ENCODE peak calls at places on chromosome 15, in eight cellular contexts. S is A549, Z is thoracic aorta, N is uterus, F is Caco-2, A is GM23338, I is cardiac muscle cell, D is choroid plexus epithelial cell. V is an unnamed sample.

GRCh38 chr15:70762469-70763119 is 764 bp downstream of the UACA start:
- DNase-seq in F (peak; percentile 58), S (peak; percentile 61), A (peak; percentile 53), Z (no peak), I (peak; percentile 70), D (peak; percentile 86), N (peak; percentile 40), V (peak; percentile 80)

GRCh38 chr15:74889390-74889881 is 406 bp upstream of the MPI start:
- DNase-seq in A (peak; percentile 69), I (peak; percentile 54), D (peak; percentile 42), N (no peak), S (no peak), F (peak; percentile 23), Z (no peak), V (peak; percentile 33)

GRCh38 chr15:66674756-66675155 is 27.3 kb upstream of the SMAD6 start:
- DNase-seq in I (no peak), N (no peak), Z (no peak), S (no peak), A (no peak), D (no peak), F (no peak), V (no peak)

GRCh38 chr15:73375755-73376305 is 7.1 kb upstream of the HCN4 start:
- DNase-seq in Z (no peak), F (no peak), S (no peak), D (no peak), A (no peak), I (no peak), N (no peak), V (no peak)

GRCh38 chr15:34367128-34368081 is at the start of gene LPCAT4:
- DNase-seq in F (peak; percentile 88), N (peak; percentile 83), D (peak; percentile 91), A (peak; percentile 89), S (peak; percentile 96), Z (peak; percentile 64), I (peak; percentile 90), V (peak; percentile 78)

GRCh38 chr15:35309886-35310285 is 224.8 kb upstream of the NANOGP8 start:
- DNase-seq in F (no peak), Z (no peak), S (no peak), A (no peak), N (no peak), I (no peak), D (no peak), V (peak; percentile 77)

GRCh38 chr15:91126080-91126479 is 26.0 kb downstream of the SV2B start:
- DNase-seq in A (no peak), N (no peak), S (no peak), F (no peak), D (no peak), Z (no peak), I (no peak), V (no peak)

GRCh38 chr15:59833366-59833765 is 144.2 kb upstream of the BNIP2 start:
- DNase-seq in D (no peak), Z (no peak), S (no peak), A (no peak), F (no peak), N (no peak), I (no peak), V (no peak)

GRCh38 chr15:48896775-48897143 is 18.8 kb downstream of the EID1 start:
- DNase-seq in I (peak; percentile 9), N (no peak), D (peak; percentile 34), Z (no peak), F (no peak), S (no peak), A (no peak), V (no peak)

GRCh38 chr15:59434481-59434880 is 3.5 kb upstream of the FAM81A start:
- DNase-seq in I (no peak), D (no peak), Z (no peak), A (no peak), F (no peak), S (no peak), N (no peak), V (no peak)

GRCh38 chr15:68389936-68390790 is 41.8 kb downstream of the ITGA11 start:
- DNase-seq in S (no peak), D (peak; percentile 77), N (peak; percentile 23), I (peak; percentile 80), F (no peak), Z (no peak), A (no peak), V (peak; percentile 63)

GRCh38 chr15:70582143-70582945 is 181.0 kb downstream of the UACA start:
- DNase-seq in I (peak; percentile 42), N (no peak), Z (no peak), D (peak; percentile 79), F (no peak), A (no peak), S (no peak), V (peak; percentile 71)

GRCh38 chr15:81281176-81281735 is 42.7 kb downstream of the STARD5 start:
- DNase-seq in I (no peak), S (no peak), F (no peak), A (no peak), D (no peak), N (no peak), Z (no peak), V (no peak)

GRCh38 chr15:77126516-77126915 is 55.6 kb upstream of the TSPAN3 start:
- DNase-seq in Z (no peak), D (no peak), S (no peak), F (no peak), I (no peak), N (no peak), A (no peak), V (no peak)

GRCh38 chr15:40843183-40843884 is 514 bp upstream of the SPINT1 start:
- DNase-seq in F (no peak), I (no peak), D (no peak), S (no peak), N (no peak), Z (no peak), A (peak; percentile 17), V (no peak)
- H3K4me3 ChIP-seq in F (peak overlapping the region; percentile 85), I (peak overlapping the region; percentile 39), D (peak overlapping the region; percentile 54), S (peak overlapping the region; percentile 54), N (no peak overlapping the region), Z (peak overlapping the region; percentile 71), A (peak overlapping the region; percentile 97), V (no peak overlapping the region)

DNA sequence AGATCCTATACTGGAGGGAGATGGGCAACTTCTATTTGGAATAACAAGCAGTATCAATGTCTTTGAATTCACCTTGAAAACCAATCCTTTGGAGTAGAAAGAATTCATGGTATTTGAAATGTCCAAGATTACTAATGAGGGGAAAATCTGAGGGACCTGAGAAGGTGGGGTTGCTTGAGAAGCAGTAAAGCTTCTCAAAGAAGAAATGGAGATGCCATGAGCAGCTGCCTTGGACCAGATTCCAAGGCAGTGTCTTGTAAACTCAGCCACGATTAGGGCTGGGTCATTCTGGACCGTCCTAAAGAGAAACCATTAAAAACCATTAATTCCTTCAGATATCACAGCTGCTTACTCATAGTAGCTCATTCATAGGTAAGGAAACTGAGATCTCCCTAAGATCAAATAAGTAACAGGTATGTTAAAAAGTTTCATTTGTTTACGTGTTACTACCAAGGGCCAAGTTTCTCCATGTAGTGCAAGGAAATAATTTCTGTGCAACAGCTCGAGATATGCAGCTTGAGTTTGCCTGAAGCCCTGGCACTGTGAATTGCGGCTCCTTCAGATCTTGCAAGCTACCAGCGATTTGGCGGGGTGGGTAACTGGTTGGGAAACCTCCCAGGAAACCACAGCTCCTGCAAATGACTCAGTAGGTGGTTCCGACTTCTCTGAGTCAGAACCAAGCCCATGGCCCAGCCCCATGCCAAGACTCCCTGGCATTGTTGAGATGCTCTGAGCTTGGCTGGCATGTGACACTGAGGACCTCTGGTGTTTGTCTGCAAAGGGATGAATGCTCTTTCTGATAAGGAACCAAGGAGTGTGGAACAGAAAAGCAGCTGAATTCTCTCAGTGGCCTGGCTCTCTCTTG is 296.8 kb downstream of the RORA start:
- DNase-seq in Z (peak; percentile 42), I (peak; percentile 73), N (no peak), F (no peak), D (peak; percentile 45), A (peak; percentile 24), S (peak; percentile 58), V (peak; percentile 72)
- TF ChIP-seq CTCF in Z (no peak), I (peak; percentile 15), N (no peak), F (no peak), D (no peak), A (peak; percentile 64), S (peak; percentile 22), V (no peak)

GRCh38 chr15:62400778-62401177 is 235.7 kb upstream of the C2CD4B start:
- DNase-seq in Z (no peak), I (no peak), N (no peak), D (no peak), A (no peak), F (no peak), S (no peak), V (no peak)
- H3K4me3 ChIP-seq in Z (no peak overlapping the region), I (no peak overlapping the region), N (no peak overlapping the region), D (no peak overlapping the region), A (no peak overlapping the region), F (no peak overlapping the region), S (no peak overlapping the region), V (no peak overlapping the region)

GRCh38 chr15:52731732-52732470 is 52.7 kb upstream of the ATOSA start:
- DNase-seq in I (no peak), D (no peak), A (no peak), Z (no peak), N (no peak), S (no peak), F (no peak), V (no peak)

GRCh38 chr15:52730594-52730993 is 51.4 kb upstream of the ATOSA start:
- DNase-seq in S (no peak), Z (no peak), N (no peak), A (no peak), I (no peak), F (no peak), D (no peak), V (no peak)

GRCh38 chr15:52731004-52731403 is 51.8 kb upstream of the ATOSA start:
- DNase-seq in D (no peak), F (no peak), A (no peak), Z (no peak), I (no peak), N (no peak), S (no peak), V (no peak)

GRCh38 chr15:52728899-52729298 is 49.7 kb upstream of the ATOSA start:
- DNase-seq in A (no peak), D (peak; percentile 63), Z (no peak), N (no peak), I (peak; percentile 24), F (no peak), S (no peak), V (peak; percentile 66)

GRCh38 chr15:52730163-52730562 is 51.0 kb upstream of the ATOSA start:
- DNase-seq in N (no peak), A (no peak), I (peak; percentile 51), F (no peak), Z (no peak), S (peak; percentile 35), D (peak; percentile 56), V (peak; percentile 54)
- TF ChIP-seq CTCF in N (no peak), A (no peak), I (no peak), F (no peak), Z (no peak), S (no peak), D (no peak), V (no peak)

DNA sequence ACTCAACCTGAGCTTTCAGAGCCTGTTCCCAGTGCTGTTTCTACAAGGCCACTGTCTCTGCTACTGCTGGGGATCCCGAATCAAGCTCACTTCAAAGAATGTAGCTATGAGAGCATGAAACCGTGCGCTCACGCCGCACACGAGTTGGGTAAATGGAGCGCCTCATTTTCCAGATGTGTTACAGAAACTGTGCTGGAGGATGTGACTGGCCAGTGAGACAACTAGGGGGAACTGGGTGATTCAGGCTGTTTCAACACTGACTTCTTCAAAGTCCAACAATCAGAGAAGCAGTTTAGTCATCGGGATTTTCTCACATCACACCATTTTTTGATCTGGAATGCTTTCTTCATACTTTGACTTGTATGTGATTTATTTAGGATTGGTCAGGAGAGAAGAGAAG is 3.5 kb downstream of the ZNF710 start:
- DNase-seq in Z (no peak), A (no peak), I (peak; percentile 94), N (peak; percentile 38), S (peak; percentile 67), D (peak; percentile 96), F (no peak), V (peak; percentile 99)
- H3K4me3 ChIP-seq in Z (no peak overlapping the region), A (no peak overlapping the region), I (no peak overlapping the region), N (no peak overlapping the region), S (no peak overlapping the region), D (no peak overlapping the region), F (no peak overlapping the region), V (peak overlapping the region; percentile 24)